ENCODE peak calls at places on chromosomes 3 and 15, in eight cellular contexts. Y is iris pigment epithelial cell; T is stimulated activated naive CD8-positive, alpha-beta T cell treated with anti-CD3 and anti-CD28 coated beads, Interleukin-15, amount 100 ng/mL, for 72 hours; B is stimulated activated CD8-positive, alpha-beta memory T cell treated with anti-CD3 and anti-CD28 coated beads, Interleukin-12 subunit alpha, Interleukin-12 subunit beta, amount 100 ng/mL, for 1 hour; V is HTR-8/SVneo; L is Daoy; U is IMR-90; F is CD8-positive, alpha-beta memory T cell. R is an unnamed sample.

GRCh38 chr3:102712896-102713295 is 278.1 kb downstream of the ZPLD1 start:
- DNase-seq in Y (no peak), T (no peak), B (no peak), V (no peak), L (no peak), U (no peak), F (no peak), R (no peak)

GRCh38 chr3:45601156-45601555 is 6.6 kb downstream of the LIMD1 start:
- DNase-seq in Y (no peak), T (no peak), B (no peak), V (no peak), L (no peak), U (no peak), F (no peak), R (no peak)

GRCh38 chr15:64686130-64686735 is 89.2 kb downstream of the RBPMS2 start:
- DNase-seq in Y (peak; percentile 45), T (no peak), B (no peak), V (peak; percentile 53), L (peak; percentile 25), U (peak; percentile 63), F (peak; percentile 7), R (no peak)

GRCh38 chr15:90230071-90230494 is 3.7 kb downstream of the CIB1 start:
- DNase-seq in Y (no peak), T (no peak), B (no peak), V (no peak), L (no peak), U (no peak), F (no peak), R (no peak)

GRCh38 chr3:29463306-29463705 is 182.4 kb downstream of the RBMS3 start:
- DNase-seq in Y (peak; percentile 66), T (no peak), B (no peak), V (no peak), L (no peak), U (no peak), F (no peak), R (no peak)

GRCh38 chr3:138875096-138875753 is 40.5 kb upstream of the PIK3CB start:
- DNase-seq in Y (no peak), T (no peak), B (no peak), V (no peak), L (no peak), U (no peak), F (no peak), R (no peak)

GRCh38 chr15:66563566-66564110 is 2.2 kb downstream of the LCTL start:
- DNase-seq in Y (no peak), T (no peak), B (no peak), V (no peak), L (no peak), U (no peak), F (no peak), R (no peak)

GRCh38 chr15:37138586-37138985 is 38.2 kb upstream of the MEIS2 start:
- DNase-seq in Y (no peak), T (no peak), B (no peak), V (no peak), L (no peak), U (no peak), F (no peak), R (no peak)

GRCh38 chr3:154132777-154133375 is 11.7 kb downstream of the ARHGEF26 start:
- DNase-seq in Y (peak; percentile 35), T (no peak), B (no peak), V (no peak), L (no peak), U (peak; percentile 11), F (no peak), R (no peak)

R was measured in GM12891.